ENCODE peak calls at places on chromosomes 16 and 17, in ten cellular contexts. U is adrenal gland, L is Peyer's patch, Q is lower leg skin, S is uterus, X is thyroid gland, J is breast epithelium, O is prostate gland, G is IMR-90, T is right lobe of liver. C is an unnamed sample.

GRCh38 chr17:57534863-57535651 is 210.0 kb downstream of the CCDC182 start:
- DNase-seq in U (peak), L (no peak), Q (no peak), S (no peak), X (peak), J (peak), O (peak), G (no peak), T (no peak), C (no peak)

GRCh38 chr17:17413821-17414220 is 63.0 kb upstream of the MED9 start:
- DNase-seq in U (no peak), L (no peak), Q (no peak), S (no peak), X (no peak), J (peak), O (no peak), G (no peak), T (no peak), C (no peak)

GRCh38 chr16:49833796-49834195 is 22.1 kb downstream of the ZNF423 start:
- DNase-seq in U (no peak), L (no peak), Q (no peak), S (no peak), X (no peak), J (no peak), O (no peak), G (no peak), T (no peak), C (no peak)

GRCh38 chr17:14856156-14856555 is 409.0 kb downstream of the PMP22 start:
- DNase-seq in U (no peak), L (no peak), Q (no peak), S (no peak), X (no peak), J (no peak), O (no peak), G (no peak), T (no peak), C (no peak)

GRCh38 chr16:21158208-21159110 is at the start of gene LDAF1:
- DNase-seq in U (peak), L (peak), Q (peak), S (peak), X (peak), J (peak), O (peak), G (peak), T (peak), C (peak)

GRCh38 chr17:4083173-4083572 is 59.7 kb downstream of the ZZEF1 start:
- DNase-seq in U (no peak), L (no peak), Q (no peak), S (no peak), X (no peak), J (no peak), O (no peak), G (no peak), T (no peak), C (no peak)

GRCh38 chr16:73170587-73170986 is 122.7 kb upstream of the ZFHX3 start:
- DNase-seq in U (no peak), L (no peak), Q (no peak), S (no peak), X (no peak), J (no peak), O (no peak), G (no peak), T (no peak), C (no peak)

GRCh38 chr16:81583893-81584705 is 139.5 kb downstream of the CMIP start:
- DNase-seq in U (peak), L (no peak), Q (peak), S (no peak), X (no peak), J (no peak), O (no peak), G (peak), T (no peak), C (peak)

GRCh38 chr17:57935833-57936807 is 19.1 kb downstream of the CUEDC1 start:
- DNase-seq in U (peak), L (no peak), Q (no peak), S (peak), X (peak), J (peak), O (no peak), G (peak), T (no peak), C (no peak)

GRCh38 chr16:69798466-69798865 is 36.3 kb downstream of the WWP2 start:
- DNase-seq in U (peak), L (no peak), Q (no peak), S (no peak), X (no peak), J (no peak), O (no peak), G (peak), T (no peak), C (no peak)

GRCh38 chr17:31541559-31541958 is 150.1 kb downstream of the RAB11FIP4 start:
- DNase-seq in U (no peak), L (no peak), Q (no peak), S (no peak), X (peak), J (no peak), O (no peak), G (no peak), T (no peak), C (no peak)

GRCh38 chr17:794876-795275 is 12.7 kb downstream of the MRM3 start:
- DNase-seq in U (peak), L (peak), Q (peak), S (peak), X (peak), J (peak), O (peak), G (peak), T (peak), C (peak)

GRCh38 chr16:9113707-9114106 is 22.3 kb downstream of the HAPSTR1 start:
- DNase-seq in U (no peak), L (no peak), Q (no peak), S (no peak), X (no peak), J (no peak), O (no peak), G (no peak), T (no peak), C (no peak)
- TF ChIP-seq POLR2A in U (no peak), L (no peak), Q (no peak), S (no peak), X (no peak), J (no peak), O (no peak), G (peak), T (no peak), C (no peak)

GRCh38 chr17:39997543-39997942 is 16.9 kb downstream of the PSMD3 start:
- DNase-seq in U (no peak), L (no peak), Q (no peak), S (no peak), X (no peak), J (no peak), O (no peak), G (no peak), T (no peak), C (no peak)
- TF ChIP-seq POLR2A in U (no peak), L (no peak), Q (no peak), S (no peak), X (no peak), J (no peak), O (no peak), G (no peak), T (no peak), C (no peak)

GRCh38 chr17:78369791-78370381 is 8.6 kb upstream of the PGS1 start:
- DNase-seq in U (no peak), L (no peak), Q (no peak), S (no peak), X (no peak), J (no peak), O (no peak), G (no peak), T (no peak), C (no peak)
- TF ChIP-seq POLR2A in U (no peak), L (no peak), Q (no peak), S (no peak), X (no peak), J (no peak), O (no peak), G (no peak), T (no peak), C (no peak)

DNA sequence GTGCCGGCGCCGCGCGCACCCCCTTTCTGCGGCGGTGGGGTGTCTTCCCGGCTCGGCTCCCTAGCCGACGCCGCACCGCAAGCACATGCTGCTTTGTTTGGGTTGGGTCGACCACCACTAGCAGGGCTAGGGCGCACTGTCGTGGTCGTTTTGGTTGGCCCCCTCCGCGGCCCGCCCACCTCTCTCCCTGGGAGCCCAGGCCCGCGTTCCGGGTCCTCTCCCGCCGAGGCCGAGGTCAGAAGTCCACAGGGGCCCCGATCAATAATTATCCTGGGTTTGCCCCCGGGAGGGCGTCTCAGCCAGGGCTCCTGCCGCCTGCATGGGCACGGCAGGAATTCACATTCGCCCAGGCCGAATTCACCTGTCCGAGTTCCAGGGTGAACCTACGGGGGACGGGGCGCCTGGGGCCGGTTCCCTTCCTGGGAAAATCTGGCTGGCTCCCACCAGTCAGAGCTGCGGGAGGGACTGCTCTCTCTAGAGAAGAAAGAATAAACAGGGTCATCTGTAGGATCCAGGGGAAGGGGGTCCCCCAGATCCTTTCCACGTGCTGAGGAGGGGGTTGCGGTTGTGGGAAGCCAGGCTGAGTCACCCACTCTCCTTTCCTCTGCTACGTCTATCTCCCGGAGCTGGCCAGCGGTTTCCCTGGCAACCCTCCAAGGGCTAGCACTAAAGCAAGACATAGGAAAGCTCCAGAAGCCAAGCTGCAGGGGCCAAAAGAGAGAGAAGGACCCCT is 584 bp upstream of the STAT5B start:
- DNase-seq in U (peak), L (peak), Q (peak), S (peak), X (peak), J (peak), O (no peak), G (peak), T (peak), C (peak)
- TF ChIP-seq POLR2A in U (no peak), L (no peak), Q (no peak), S (no peak), X (peak), J (no peak), O (no peak), G (peak), T (no peak), C (no peak)